ENCODE peak calls at places on chromosomes 12 and 14, in eight cellular contexts. X, V, Q, R, Y, L, J and P are unnamed samples.

GRCh38 chr14:52082903-52083302 is 14.0 kb upstream of the NID2 start:
- DNase-seq in X (no peak), V (no peak), Q (no peak), R (no peak), Y (no peak), L (no peak), J (no peak), P (no peak)

GRCh38 chr12:107362960-107363359 is 269.6 kb upstream of the CRY1 start:
- DNase-seq in X (no peak), V (no peak), Q (no peak), R (no peak), Y (no peak), L (no peak), J (no peak), P (no peak)

GRCh38 chr14:54025661-54026060 is 69.0 kb upstream of the BMP4 start:
- DNase-seq in X (no peak), V (no peak), Q (no peak), R (peak; percentile 17), Y (peak; percentile 5), L (no peak), J (no peak), P (no peak)

GRCh38 chr12:124563401-124563800 is 4.0 kb downstream of the NCOR2 start:
- DNase-seq in X (no peak), V (no peak), Q (no peak), R (no peak), Y (no peak), L (no peak), J (no peak), P (no peak)

GRCh38 chr12:119444462-119445044 is 110.0 kb downstream of the CCDC60 start:
- DNase-seq in X (no peak), V (peak; percentile 69), Q (no peak), R (peak; percentile 84), Y (no peak), L (no peak), J (peak; percentile 59), P (peak; percentile 27)

GRCh38 chr14:88289996-88290395 is 33.1 kb downstream of the KCNK10 start:
- DNase-seq in X (no peak), V (no peak), Q (no peak), R (no peak), Y (no peak), L (no peak), J (no peak), P (no peak)

GRCh38 chr12:89364058-89364457 is 11.8 kb upstream of the DUSP6 start:
- DNase-seq in X (no peak), V (no peak), Q (no peak), R (no peak), Y (no peak), L (no peak), J (no peak), P (no peak)

GRCh38 chr14:62126885-62127478 is 364.8 kb downstream of the SNAPC1 start:
- DNase-seq in X (no peak), V (peak; percentile 18), Q (peak; percentile 26), R (peak; percentile 69), Y (peak; percentile 72), L (peak; percentile 8), J (no peak), P (no peak)

GRCh38 chr14:62039871-62040270 is 277.7 kb downstream of the SNAPC1 start:
- DNase-seq in X (no peak), V (no peak), Q (no peak), R (no peak), Y (peak; percentile 26), L (no peak), J (no peak), P (no peak)

GRCh38 chr14:89618821-89619551 is 202.0 kb upstream of the FOXN3 start:
- DNase-seq in X (peak; percentile 66), V (peak; percentile 53), Q (no peak), R (peak; percentile 50), Y (peak; percentile 67), L (peak; percentile 39), J (peak; percentile 82), P (peak; percentile 76)

GRCh38 chr14:74983343-74983742 is 19.4 kb upstream of the EIF2B2 start:
- DNase-seq in X (no peak), V (no peak), Q (no peak), R (no peak), Y (no peak), L (no peak), J (no peak), P (no peak)

GRCh38 chr12:93468008-93468371 is 676 bp downstream of the MRPL42 start:
- DNase-seq in X (no peak), V (no peak), Q (no peak), R (peak; percentile 14), Y (no peak), L (no peak), J (no peak), P (no peak)

GRCh38 chr12:130044991-130045621 is 117.2 kb upstream of the FZD10 start:
- DNase-seq in X (no peak), V (no peak), Q (no peak), R (no peak), Y (no peak), L (no peak), J (peak; percentile 63), P (no peak)

GRCh38 chr14:59631237-59631636 is 54.6 kb upstream of the CCDC175 start:
- DNase-seq in X (no peak), V (peak; percentile 41), Q (no peak), R (no peak), Y (no peak), L (no peak), J (no peak), P (no peak)

GRCh38 chr12:131738196-131738595 is 27.3 kb downstream of the SFSWAP start:
- DNase-seq in X (no peak), V (no peak), Q (no peak), R (no peak), Y (no peak), L (no peak), J (no peak), P (no peak)

GRCh38 chr14:94122438-94122837 is 7.0 kb downstream of the IFI27L2 start:
- DNase-seq in X (no peak), V (no peak), Q (no peak), R (no peak), Y (no peak), L (no peak), J (no peak), P (no peak)

GRCh38 chr12:69687390-69687789 is 11.7 kb downstream of the BEST3 start:
- DNase-seq in X (no peak), V (no peak), Q (no peak), R (peak; percentile 50), Y (no peak), L (no peak), J (no peak), P (no peak)

GRCh38 chr12:68564166-68564565 is 46.5 kb upstream of the RAP1B start:
- DNase-seq in X (no peak), V (no peak), Q (no peak), R (no peak), Y (no peak), L (no peak), J (no peak), P (no peak)

GRCh38 chr14:102668291-102668873 is 75.9 kb downstream of the RCOR1 start:
- DNase-seq in X (no peak), V (no peak), Q (no peak), R (no peak), Y (no peak), L (no peak), J (no peak), P (no peak)

GRCh38 chr12:75660805-75661404 is 149.5 kb upstream of the KRR1 start:
- DNase-seq in X (no peak), V (no peak), Q (peak; percentile 88), R (peak; percentile 94), Y (peak; percentile 90), L (no peak), J (no peak), P (no peak)

GRCh38 chr12:77032406-77032805 is 33.0 kb downstream of the E2F7 start:
- DNase-seq in X (no peak), V (no peak), Q (peak; percentile 81), R (peak; percentile 63), Y (peak; percentile 54), L (no peak), J (no peak), P (no peak)

GRCh38 chr12:53575502-53576264 is 50.5 kb downstream of the ATF7 start:
- DNase-seq in X (no peak), V (no peak), Q (peak; percentile 78), R (peak; percentile 63), Y (peak; percentile 83), L (no peak), J (no peak), P (no peak)

GRCh38 chr14:36675581-36675980 is 13.9 kb downstream of the PAX9 start:
- DNase-seq in X (no peak), V (no peak), Q (no peak), R (no peak), Y (no peak), L (no peak), J (no peak), P (no peak)

GRCh38 chr14:34365309-34365915 is 96.6 kb downstream of the SPTSSA start:
- DNase-seq in X (no peak), V (peak; percentile 44), Q (no peak), R (no peak), Y (peak; percentile 13), L (no peak), J (no peak), P (no peak)

GRCh38 chr14:54665938-54666337 is 99.0 kb downstream of the SAMD4A start:
- DNase-seq in X (no peak), V (no peak), Q (no peak), R (no peak), Y (no peak), L (no peak), J (no peak), P (no peak)

GRCh38 chr12:130764073-130764472 is 48.0 kb upstream of the RIMBP2 start:
- DNase-seq in X (no peak), V (no peak), Q (no peak), R (peak; percentile 49), Y (peak; percentile 7), L (no peak), J (no peak), P (no peak)

GRCh38 chr12:26935636-26936378 is 2.0 kb downstream of the INTS13 start:
- DNase-seq in X (no peak), V (no peak), Q (no peak), R (peak; percentile 60), Y (no peak), L (no peak), J (no peak), P (no peak)

GRCh38 chr12:24759155-24759554 is 189.7 kb downstream of the BCAT1 start:
- DNase-seq in X (no peak), V (no peak), Q (no peak), R (no peak), Y (peak; percentile 66), L (no peak), J (no peak), P (no peak)

GRCh38 chr14:50783542-50783941 is 47.4 kb downstream of the NIN start:
- DNase-seq in X (no peak), V (no peak), Q (no peak), R (no peak), Y (no peak), L (no peak), J (no peak), P (no peak)

GRCh38 chr12:38823743-38824142 is 81.6 kb downstream of the CPNE8 start:
- DNase-seq in X (no peak), V (no peak), Q (peak; percentile 18), R (peak; percentile 17), Y (no peak), L (no peak), J (no peak), P (no peak)

GRCh38 chr14:23339506-23340268 is 13.0 kb downstream of the SLC22A17 start:
- DNase-seq in X (no peak), V (no peak), Q (no peak), R (no peak), Y (no peak), L (no peak), J (no peak), P (no peak)

GRCh38 chr12:89733579-89734201 is 25.1 kb upstream of the ATP2B1 start:
- DNase-seq in X (no peak), V (no peak), Q (peak; percentile 98), R (no peak), Y (peak; percentile 90), L (no peak), J (no peak), P (no peak)

GRCh38 chr14:25111061-25111601 is 61.2 kb upstream of the STXBP6 start:
- DNase-seq in X (no peak), V (no peak), Q (peak; percentile 97), R (peak; percentile 4), Y (peak; percentile 98), L (no peak), J (no peak), P (no peak)

GRCh38 chr12:110575326-110575725 is 7.8 kb downstream of the PPTC7 start:
- DNase-seq in X (no peak), V (no peak), Q (no peak), R (no peak), Y (no peak), L (no peak), J (peak; percentile 69), P (no peak)